ENCODE peak calls at places on chromosomes 2 and 18, in five cellular contexts. E is breast epithelium; L is psoas muscle; K is Peyer's patch; O is CD4-positive, alpha-beta T cell. B is an unnamed sample.

GRCh38 chr18:48445540-48445939 is 36.4 kb upstream of the ZBTB7C start:
- DNase-seq in O (peak; percentile 49), L (peak; percentile 68), K (peak; percentile 91), E (peak; percentile 73), B (no peak)

GRCh38 chr2:70785137-70785911 is 5.1 kb downstream of the FIGLA start:
- DNase-seq in O (peak; percentile 29), K (no peak), L (no peak), E (no peak), B (no peak)

GRCh38 chr2:167103028-167103756 is 214.9 kb downstream of the XIRP2 start:
- DNase-seq in L (no peak), E (no peak), O (no peak), K (no peak), B (no peak)

GRCh38 chr2:198053173-198053572 is 248.8 kb downstream of the PLCL1 start:
- DNase-seq in O (no peak), L (no peak), K (no peak), E (no peak), B (no peak)

GRCh38 chr18:36132756-36133155 is 3.1 kb downstream of the ELP2 start:
- DNase-seq in L (no peak), E (no peak), O (no peak), K (no peak), B (no peak)

GRCh38 chr2:196391149-196391479 is 219.7 kb upstream of the STK17B start:
- DNase-seq in L (no peak), K (no peak), O (no peak), E (no peak), B (no peak)

GRCh38 chr2:238379096-238379810 is 47.5 kb upstream of the ASB1 start:
- DNase-seq in L (no peak), O (no peak), K (no peak), E (no peak), B (peak; percentile 51)

GRCh38 chr2:10620481-10620880 is 69.3 kb downstream of the NOL10 start:
- DNase-seq in E (no peak), L (no peak), O (no peak), K (no peak), B (peak; percentile 64)

GRCh38 chr2:8310557-8311455 is 371.1 kb upstream of the ID2 start:
- DNase-seq in K (no peak), E (no peak), O (no peak), L (no peak), B (no peak)

GRCh38 chr2:236855866-236856855 is 229.5 kb upstream of the COPS8 start:
- DNase-seq in L (no peak), E (no peak), O (no peak), K (no peak), B (no peak)

GRCh38 chr2:134178109-134178877 is 75.6 kb upstream of the MGAT5 start:
- DNase-seq in E (no peak), O (no peak), L (no peak), K (no peak), B (no peak)

DNA sequence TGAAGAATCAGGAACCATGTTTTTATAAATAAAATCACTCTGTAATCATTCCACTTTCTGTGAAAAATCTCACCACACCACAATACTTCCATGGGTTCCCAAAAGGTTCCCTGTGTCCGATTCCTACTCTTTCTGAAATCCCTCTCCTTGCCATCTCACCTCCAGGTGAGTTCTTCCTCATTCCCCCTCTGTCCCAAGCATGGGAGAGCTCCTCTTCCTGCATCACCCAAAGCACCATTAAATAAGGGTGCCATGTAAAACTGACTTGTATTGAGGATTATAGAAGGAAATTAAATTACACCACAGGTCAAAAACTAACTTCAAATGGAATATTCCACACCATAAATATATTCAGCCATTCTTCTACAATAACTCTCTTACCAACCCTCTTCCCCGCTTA is 55.8 kb upstream of the ETAA1 start:
- DNase-seq in L (no peak), O (no peak), E (no peak), K (no peak), B (no peak)
- TF ChIP-seq CTCF in L (no peak), O (no peak), E (no peak), K (no peak), B (no peak)

GRCh38 chr2:190578158-190579057 is 43.9 kb upstream of the NEMP2 start:
- DNase-seq in K (peak; percentile 70), O (no peak), E (no peak), L (no peak), B (no peak)
- TF ChIP-seq CTCF in K (no peak), O (no peak), E (no peak), L (no peak), B (no peak)

GRCh38 chr2:209463226-209463625 is 39.4 kb downstream of the MAP2 start:
- DNase-seq in O (no peak), K (no peak), L (no peak), E (no peak), B (no peak)
- TF ChIP-seq CTCF in O (no peak), K (no peak), L (no peak), E (no peak), B (peak; percentile 20)

DNA sequence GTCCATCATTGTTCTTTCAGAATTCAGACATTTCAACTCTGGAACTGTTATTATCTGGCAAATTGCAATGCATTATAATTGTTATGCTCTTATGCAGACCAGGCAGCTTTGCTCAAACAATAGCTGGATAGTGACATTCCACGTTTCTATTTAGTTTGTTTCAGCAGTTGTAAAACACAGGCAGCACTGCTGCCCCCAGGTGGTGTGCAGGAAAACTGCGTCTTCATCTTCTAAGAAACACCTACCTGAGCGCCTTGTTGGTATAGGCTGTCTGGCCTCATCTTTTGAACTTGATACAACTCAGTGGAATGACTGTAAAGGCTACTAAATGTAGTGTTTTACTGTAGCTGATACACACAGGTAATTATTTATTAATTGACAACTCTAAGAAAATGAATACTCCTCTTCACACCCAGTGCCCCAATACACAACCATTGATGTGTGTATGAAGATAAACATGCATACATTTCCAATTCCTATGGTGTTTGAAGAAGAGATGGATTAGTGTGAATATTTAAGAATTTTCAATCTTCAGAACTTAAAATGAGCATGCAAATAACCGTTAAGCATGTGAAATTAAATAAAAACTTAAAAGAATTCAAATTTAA is 85.5 kb downstream of the CD8B2 start:
- DNase-seq in K (no peak), E (no peak), O (no peak), L (no peak), B (peak; percentile 10)
- TF ChIP-seq CTCF in K (no peak), E (no peak), O (peak; percentile 12), L (peak; percentile 20), B (peak; percentile 66)

B was measured in kidney epithelial cell.